ENCODE peak calls at places on chromosomes 12 and 14, in eight cellular contexts. K, Z, M, S, R, L, P and C are unnamed samples.
A peak's percentile ranks its signal among the peaks of the same experiment; 100 is the strongest.

GRCh38 chr12:104467346-104467837 is 10.6 kb downstream of the CHST11 start:
- DNase-seq in K (no peak), Z (no peak), M (no peak), S (no peak), R (no peak), L (no peak), P (no peak), C (no peak)

GRCh38 chr14:96309128-96309906 is 53.3 kb downstream of the BDKRB1 start:
- DNase-seq in K (peak; percentile 33), Z (no peak), M (no peak), S (no peak), R (no peak), L (no peak), P (no peak), C (no peak)

GRCh38 chr14:90293766-90294471 is 37.6 kb downstream of the PSMC1 start:
- DNase-seq in K (no peak), Z (no peak), M (no peak), S (no peak), R (peak; percentile 52), L (no peak), P (no peak), C (no peak)

GRCh38 chr12:56042430-56043203 is 899 bp downstream of the RPS26 start:
- DNase-seq in K (peak; percentile 24), Z (no peak), M (no peak), S (no peak), R (no peak), L (no peak), P (no peak), C (no peak)

GRCh38 chr14:50741571-50741970 is 73.5 kb upstream of the SAV1 start:
- DNase-seq in K (no peak), Z (no peak), M (no peak), S (no peak), R (peak; percentile 44), L (no peak), P (no peak), C (peak; percentile 22)

GRCh38 chr14:71487941-71488340 is 444.3 kb upstream of the RGS6 start:
- DNase-seq in K (no peak), Z (no peak), M (no peak), S (no peak), R (no peak), L (no peak), P (no peak), C (peak; percentile 55)

GRCh38 chr14:101128478-101129450 is 225.2 kb upstream of the RTL1 start:
- DNase-seq in K (no peak), Z (peak; percentile 15), M (peak; percentile 20), S (no peak), R (no peak), L (no peak), P (peak; percentile 7), C (no peak)

GRCh38 chr12:117393656-117394055 is 32.2 kb upstream of the NOS1 start:
- DNase-seq in K (no peak), Z (no peak), M (no peak), S (no peak), R (no peak), L (no peak), P (no peak), C (no peak)

GRCh38 chr12:132279930-132280329 is 49.5 kb downstream of the GALNT9 start:
- DNase-seq in K (no peak), Z (no peak), M (no peak), S (no peak), R (no peak), L (no peak), P (no peak), C (no peak)

GRCh38 chr12:79127268-79127895 is 262.8 kb downstream of the SYT1 start:
- DNase-seq in K (no peak), Z (no peak), M (no peak), S (no peak), R (peak; percentile 95), L (no peak), P (no peak), C (peak; percentile 87)

GRCh38 chr14:31961881-31962280 is 115.2 kb upstream of the ARHGAP5 start:
- DNase-seq in K (no peak), Z (no peak), M (no peak), S (no peak), R (no peak), L (no peak), P (no peak), C (no peak)

GRCh38 chr14:91911474-91912032 is 35.9 kb downstream of the FBLN5 start:
- DNase-seq in K (peak; percentile 37), Z (peak; percentile 43), M (peak; percentile 49), S (no peak), R (peak; percentile 64), L (peak; percentile 58), P (no peak), C (peak; percentile 5)

GRCh38 chr14:105060751-105061427 is 4.3 kb downstream of the GPR132 start:
- DNase-seq in K (peak; percentile 54), Z (peak; percentile 38), M (peak; percentile 69), S (peak; percentile 55), R (no peak), L (peak; percentile 69), P (no peak), C (no peak)

GRCh38 chr14:69913686-69914085 is 34.5 kb downstream of the SMOC1 start:
- DNase-seq in K (no peak), Z (no peak), M (no peak), S (no peak), R (no peak), L (no peak), P (no peak), C (no peak)

GRCh38 chr14:70901218-70901772 is 6.0 kb upstream of the PCNX1 start:
- DNase-seq in K (no peak), Z (no peak), M (no peak), S (no peak), R (peak; percentile 22), L (no peak), P (no peak), C (no peak)

GRCh38 chr12:109735825-109736551 is 22.4 kb downstream of the FAM222A start:
- DNase-seq in K (peak; percentile 4), Z (peak; percentile 47), M (peak; percentile 16), S (peak; percentile 32), R (no peak), L (no peak), P (peak; percentile 0), C (no peak)

GRCh38 chr12:94145231-94145979 is 3.0 kb upstream of the PLXNC1 start:
- DNase-seq in K (no peak), Z (no peak), M (no peak), S (no peak), R (peak; percentile 80), L (peak; percentile 56), P (no peak), C (peak; percentile 14)
- TF ChIP-seq CTCF in K (no peak), Z (no peak), M (peak; percentile 16), S (peak; percentile 53), R (peak; percentile 43), L (peak; percentile 80), P (peak; percentile 67), C (peak; percentile 50)

GRCh38 chr12:18751866-18752265 is 13.9 kb downstream of the CAPZA3 start:
- DNase-seq in K (no peak), Z (no peak), M (no peak), S (no peak), R (no peak), L (no peak), P (no peak), C (no peak)

GRCh38 chr12:18752280-18752920 is 14.5 kb downstream of the CAPZA3 start:
- DNase-seq in K (no peak), Z (no peak), M (no peak), S (peak; percentile 39), R (peak; percentile 94), L (no peak), P (no peak), C (peak; percentile 97)

GRCh38 chr12:18752947-18753346 is 15.0 kb downstream of the CAPZA3 start:
- DNase-seq in K (no peak), Z (no peak), M (no peak), S (no peak), R (no peak), L (no peak), P (no peak), C (no peak)

GRCh38 chr12:18754118-18754707 is 16.3 kb downstream of the CAPZA3 start:
- DNase-seq in K (no peak), Z (no peak), M (no peak), S (no peak), R (no peak), L (no peak), P (no peak), C (no peak)

DNA sequence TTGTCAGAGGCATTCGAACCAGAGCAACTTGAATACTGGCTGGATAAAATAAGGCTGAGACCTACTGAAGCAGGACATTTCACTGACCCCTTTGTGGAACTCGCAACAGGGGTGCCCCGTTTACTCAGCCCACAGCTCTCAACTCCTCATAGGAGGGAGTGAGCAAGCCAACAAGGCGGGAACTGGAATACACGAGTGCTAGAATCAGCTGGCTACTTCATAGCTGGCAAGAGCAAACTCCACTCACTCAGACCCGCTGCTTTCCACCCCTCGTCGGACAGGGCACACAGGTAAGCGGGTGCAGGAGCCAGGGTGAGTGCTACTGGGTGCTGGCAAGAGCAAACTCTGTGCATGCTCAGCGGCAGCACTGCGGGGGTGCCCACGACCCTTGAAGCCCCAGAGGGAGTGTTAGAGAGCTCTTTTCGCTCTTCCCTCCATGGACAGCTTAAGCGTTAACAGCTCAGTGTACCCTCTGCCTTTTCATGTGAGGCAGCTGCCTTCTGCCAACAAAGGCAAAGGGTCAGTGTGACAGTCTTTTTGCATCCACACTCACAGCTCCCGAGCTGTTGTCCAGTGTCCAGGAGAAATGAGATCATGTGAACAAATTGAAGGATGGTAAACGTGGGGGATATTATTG is 15.7 kb downstream of the CAPZA3 start:
- DNase-seq in K (no peak), Z (no peak), M (no peak), S (peak; percentile 36), R (peak; percentile 44), L (no peak), P (no peak), C (peak; percentile 15)
- H3K27ac ChIP-seq in K (no peak overlapping the region), Z (peak overlapping the region; percentile 14), M (no peak overlapping the region), S (peak overlapping the region; percentile 89), R (peak overlapping the region; percentile 33), L (no peak overlapping the region), P (no peak overlapping the region), C (peak overlapping the region; percentile 84)

DNA sequence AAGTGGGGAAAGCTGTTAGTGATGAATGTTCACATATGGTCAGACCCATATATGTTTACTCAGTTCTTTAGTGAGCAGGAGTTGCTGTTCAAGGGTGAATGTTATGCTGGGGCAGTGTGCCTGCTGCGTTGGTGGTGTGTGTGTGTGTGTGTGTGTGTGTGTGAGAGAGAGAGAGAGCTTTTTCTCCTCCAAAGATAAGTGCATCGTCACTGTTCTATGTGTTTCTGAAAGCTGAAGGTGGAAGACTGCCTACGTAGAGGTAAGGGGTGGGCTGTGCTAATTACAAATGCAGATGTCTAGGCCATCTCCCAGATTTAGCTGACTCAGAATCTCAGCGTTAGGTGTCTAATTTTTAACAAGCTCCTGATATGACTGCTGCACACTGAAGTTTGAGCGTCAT is 10.5 kb downstream of the GABARAPL1 start:
- DNase-seq in K (no peak), Z (no peak), M (no peak), S (no peak), R (no peak), L (no peak), P (no peak), C (no peak)
- H3K36me3 ChIP-seq in K (no peaks in the 10 kb centered on the region), Z (peaks cover 62% of the 10 kb centered on the region), M (peaks cover 5% of the 10 kb centered on the region), S (peaks cover 62% of the 10 kb centered on the region), R (peaks cover 6% of the 10 kb centered on the region), L (peaks cover 70% of the 10 kb centered on the region), P (peaks cover 28% of the 10 kb centered on the region), C (peaks cover 59% of the 10 kb centered on the region)

DNA sequence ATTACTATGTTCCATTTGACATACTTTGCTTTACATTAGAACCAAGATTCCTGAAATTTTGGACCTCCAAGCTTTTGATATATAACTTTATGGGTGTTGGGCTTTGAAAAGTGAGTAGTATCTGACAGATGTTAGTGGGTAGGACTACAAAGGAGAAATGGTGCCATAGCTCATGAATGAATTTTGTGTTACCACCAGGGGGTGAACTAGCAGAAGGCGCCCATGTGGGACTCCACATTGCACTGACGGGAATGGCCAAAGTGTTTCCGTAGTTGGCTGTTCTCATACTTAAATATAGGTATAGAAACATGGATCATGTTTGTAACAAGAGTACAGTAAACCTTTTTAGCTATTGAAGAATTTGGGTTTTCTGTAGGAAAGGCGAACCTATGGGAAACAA is 337.5 kb downstream of the FLRT2 start:
- DNase-seq in K (no peak), Z (no peak), M (no peak), S (no peak), R (no peak), L (peak; percentile 1), P (no peak), C (no peak)
- TF ChIP-seq CTCF in K (no peak), Z (no peak), M (no peak), S (no peak), R (no peak), L (peak; percentile 20), P (no peak), C (peak; percentile 29)